ENCODE peak calls at places on chromosomes 13 and 19, in nine cellular contexts. One of them, this sample, is unnamed.

GRCh38 chr19:54415208-54415900 is at the start of gene TTYH1:
- ATAC-seq in HepG2: peak; percentile 29
- ATAC-seq in Panc1: no peak
- ATAC-seq in CD8-positive, alpha-beta T cell: peak; percentile 96
- ATAC-seq in HCT116: peak; percentile 89
- ATAC-seq in mucosa of descending colon: peak; percentile 32
- ATAC-seq in left lung: no peak
- ATAC-seq in right lobe of liver: no peak
- ATAC-seq in heart right ventricle: no peak
- ATAC-seq in this sample: no peak

GRCh38 chr13:102318233-102318632 is 83.6 kb downstream of the FGF14 start:
- ATAC-seq in heart right ventricle: peak; percentile 11
- ATAC-seq in right lobe of liver: no peak
- ATAC-seq in Panc1: no peak
- ATAC-seq in HepG2: no peak
- ATAC-seq in HCT116: no peak
- ATAC-seq in left lung: no peak
- ATAC-seq in CD8-positive, alpha-beta T cell: no peak
- ATAC-seq in mucosa of descending colon: no peak
- ATAC-seq in this sample: no peak

GRCh38 chr13:32134241-32134801 is 102.7 kb downstream of the FRY start:
- ATAC-seq in mucosa of descending colon: no peak
- ATAC-seq in CD8-positive, alpha-beta T cell: no peak
- ATAC-seq in left lung: no peak
- ATAC-seq in heart right ventricle: no peak
- ATAC-seq in right lobe of liver: no peak
- ATAC-seq in Panc1: no peak
- ATAC-seq in HCT116: no peak
- ATAC-seq in HepG2: no peak
- ATAC-seq in this sample: no peak

GRCh38 chr19:51274037-51274370 is 23.1 kb downstream of the SIGLECL1 start:
- ATAC-seq in CD8-positive, alpha-beta T cell: no peak
- ATAC-seq in Panc1: no peak
- ATAC-seq in heart right ventricle: no peak
- ATAC-seq in mucosa of descending colon: no peak
- ATAC-seq in HepG2: no peak
- ATAC-seq in HCT116: no peak
- ATAC-seq in left lung: no peak
- ATAC-seq in right lobe of liver: no peak
- ATAC-seq in this sample: no peak

GRCh38 chr13:104510422-104510821 is 1444.2 kb upstream of the SLC10A2 start:
- ATAC-seq in right lobe of liver: no peak
- ATAC-seq in HepG2: no peak
- ATAC-seq in CD8-positive, alpha-beta T cell: no peak
- ATAC-seq in left lung: no peak
- ATAC-seq in HCT116: no peak
- ATAC-seq in mucosa of descending colon: no peak
- ATAC-seq in Panc1: no peak
- ATAC-seq in heart right ventricle: no peak
- ATAC-seq in this sample: no peak

GRCh38 chr13:41985788-41986508 is 25.0 kb upstream of the VWA8 start:
- ATAC-seq in HepG2: no peak
- ATAC-seq in heart right ventricle: no peak
- ATAC-seq in right lobe of liver: no peak
- ATAC-seq in left lung: no peak
- ATAC-seq in HCT116: peak; percentile 63
- ATAC-seq in Panc1: no peak
- ATAC-seq in CD8-positive, alpha-beta T cell: no peak
- ATAC-seq in mucosa of descending colon: no peak
- ATAC-seq in this sample: no peak

GRCh38 chr19:47379398-47379938 is 30.4 kb downstream of the DHX34 start:
- ATAC-seq in Panc1: no peak
- ATAC-seq in HCT116: no peak
- ATAC-seq in left lung: no peak
- ATAC-seq in mucosa of descending colon: no peak
- ATAC-seq in heart right ventricle: no peak
- ATAC-seq in CD8-positive, alpha-beta T cell: no peak
- ATAC-seq in HepG2: no peak
- ATAC-seq in right lobe of liver: no peak
- ATAC-seq in this sample: no peak

GRCh38 chr13:103282571-103283450 is 216.6 kb upstream of the SLC10A2 start:
- ATAC-seq in HCT116: no peak
- ATAC-seq in mucosa of descending colon: peak; percentile 37
- ATAC-seq in Panc1: no peak
- ATAC-seq in HepG2: no peak
- ATAC-seq in CD8-positive, alpha-beta T cell: no peak
- ATAC-seq in left lung: peak; percentile 13
- ATAC-seq in heart right ventricle: peak; percentile 81
- ATAC-seq in right lobe of liver: no peak
- ATAC-seq in this sample: no peak

GRCh38 chr13:79044415-79044814 is 361.6 kb downstream of the RBM26 start:
- ATAC-seq in mucosa of descending colon: no peak
- ATAC-seq in heart right ventricle: no peak
- ATAC-seq in Panc1: no peak
- ATAC-seq in HepG2: no peak
- ATAC-seq in left lung: no peak
- ATAC-seq in CD8-positive, alpha-beta T cell: no peak
- ATAC-seq in HCT116: no peak
- ATAC-seq in right lobe of liver: no peak
- ATAC-seq in this sample: no peak

GRCh38 chr13:52809310-52809769 is 39.1 kb downstream of the PCDH8 start:
- ATAC-seq in HepG2: peak; percentile 97
- ATAC-seq in right lobe of liver: peak; percentile 96
- ATAC-seq in mucosa of descending colon: peak; percentile 95
- ATAC-seq in CD8-positive, alpha-beta T cell: peak; percentile 29
- ATAC-seq in HCT116: peak; percentile 99
- ATAC-seq in left lung: peak; percentile 92
- ATAC-seq in Panc1: peak; percentile 74
- ATAC-seq in heart right ventricle: peak; percentile 52
- ATAC-seq in this sample: no peak

GRCh38 chr13:33828431-33829129 is 10.6 kb downstream of the RFC3 start:
- ATAC-seq in left lung: no peak
- ATAC-seq in heart right ventricle: no peak
- ATAC-seq in HepG2: no peak
- ATAC-seq in mucosa of descending colon: no peak
- ATAC-seq in HCT116: no peak
- ATAC-seq in Panc1: no peak
- ATAC-seq in right lobe of liver: no peak
- ATAC-seq in CD8-positive, alpha-beta T cell: no peak
- ATAC-seq in this sample: no peak

GRCh38 chr13:21657538-21657937 is 13.3 kb upstream of the FGF9 start:
- ATAC-seq in left lung: peak; percentile 47
- ATAC-seq in Panc1: no peak
- ATAC-seq in HCT116: peak; percentile 90
- ATAC-seq in heart right ventricle: no peak
- ATAC-seq in mucosa of descending colon: peak; percentile 62
- ATAC-seq in HepG2: peak; percentile 45
- ATAC-seq in CD8-positive, alpha-beta T cell: no peak
- ATAC-seq in right lobe of liver: no peak
- ATAC-seq in this sample: no peak

GRCh38 chr19:10617409-10618121 is 7.8 kb upstream of the SLC44A2 start:
- ATAC-seq in left lung: peak; percentile 82
- ATAC-seq in HCT116: peak; percentile 22
- ATAC-seq in mucosa of descending colon: no peak
- ATAC-seq in CD8-positive, alpha-beta T cell: no peak
- ATAC-seq in HepG2: no peak
- ATAC-seq in heart right ventricle: no peak
- ATAC-seq in Panc1: peak; percentile 17
- ATAC-seq in right lobe of liver: peak; percentile 19
- ATAC-seq in this sample: no peak

GRCh38 chr13:35649162-35649561 is 172.7 kb upstream of the MAB21L1 start:
- ATAC-seq in Panc1: no peak
- ATAC-seq in CD8-positive, alpha-beta T cell: no peak
- ATAC-seq in right lobe of liver: no peak
- ATAC-seq in left lung: no peak
- ATAC-seq in mucosa of descending colon: no peak
- ATAC-seq in heart right ventricle: no peak
- ATAC-seq in HCT116: no peak
- ATAC-seq in HepG2: no peak
- ATAC-seq in this sample: no peak

GRCh38 chr19:34403784-34404108 is 453 bp upstream of the PDCD2L start:
- ATAC-seq in heart right ventricle: no peak
- ATAC-seq in mucosa of descending colon: no peak
- ATAC-seq in HCT116: peak; percentile 57
- ATAC-seq in CD8-positive, alpha-beta T cell: no peak
- ATAC-seq in HepG2: no peak
- ATAC-seq in right lobe of liver: no peak
- ATAC-seq in left lung: no peak
- ATAC-seq in Panc1: peak; percentile 37
- ATAC-seq in this sample: no peak

GRCh38 chr13:29254971-29255370 is 340.5 kb downstream of the SLC7A1 start:
- ATAC-seq in mucosa of descending colon: no peak
- ATAC-seq in HepG2: no peak
- ATAC-seq in heart right ventricle: no peak
- ATAC-seq in CD8-positive, alpha-beta T cell: no peak
- ATAC-seq in right lobe of liver: no peak
- ATAC-seq in left lung: no peak
- ATAC-seq in Panc1: no peak
- ATAC-seq in HCT116: no peak
- ATAC-seq in this sample: no peak

GRCh38 chr13:29266261-29266660 is 329.2 kb downstream of the SLC7A1 start:
- ATAC-seq in HepG2: no peak
- ATAC-seq in left lung: no peak
- ATAC-seq in Panc1: no peak
- ATAC-seq in right lobe of liver: no peak
- ATAC-seq in HCT116: no peak
- ATAC-seq in mucosa of descending colon: no peak
- ATAC-seq in CD8-positive, alpha-beta T cell: no peak
- ATAC-seq in heart right ventricle: no peak
- ATAC-seq in this sample: no peak

GRCh38 chr13:29255567-29255966 is 339.9 kb downstream of the SLC7A1 start:
- ATAC-seq in Panc1: no peak
- ATAC-seq in heart right ventricle: no peak
- ATAC-seq in HCT116: no peak
- ATAC-seq in mucosa of descending colon: no peak
- ATAC-seq in HepG2: no peak
- ATAC-seq in right lobe of liver: no peak
- ATAC-seq in CD8-positive, alpha-beta T cell: no peak
- ATAC-seq in left lung: no peak
- ATAC-seq in this sample: no peak

DNA sequence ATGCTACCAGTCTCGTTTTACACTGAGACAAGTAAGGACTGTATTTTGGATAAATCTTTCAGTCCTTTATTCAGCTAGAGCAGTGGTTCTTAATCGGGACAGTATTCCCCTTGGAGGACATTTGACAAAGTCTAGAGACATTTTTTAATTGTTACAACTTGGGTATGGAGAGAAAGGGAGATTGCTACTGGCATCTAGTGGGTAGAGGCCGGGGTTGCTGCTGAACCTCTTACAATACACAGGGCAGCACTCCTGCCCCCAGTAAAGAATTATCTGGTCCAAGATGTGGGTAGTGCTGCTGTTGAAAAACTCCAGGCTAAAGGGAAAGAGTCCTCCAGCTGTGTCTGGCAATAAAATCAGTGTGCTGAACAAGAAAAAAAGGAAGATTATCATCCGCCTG is 334.8 kb downstream of the SLC7A1 start:
- ATAC-seq in mucosa of descending colon: no peak
- ATAC-seq in heart right ventricle: peak; percentile 82
- ATAC-seq in HepG2: no peak
- ATAC-seq in right lobe of liver: peak; percentile 67
- ATAC-seq in left lung: no peak
- ATAC-seq in CD8-positive, alpha-beta T cell: no peak
- ATAC-seq in HCT116: no peak
- ATAC-seq in Panc1: no peak
- ATAC-seq in this sample: peak; percentile 69
- TF ChIP-seq CTCF in mucosa of descending colon: no peak
- TF ChIP-seq CTCF in heart right ventricle: peak; percentile 56
- TF ChIP-seq CTCF in HepG2: no peak
- TF ChIP-seq CTCF in right lobe of liver: peak; percentile 39
- TF ChIP-seq CTCF in left lung: no peak
- TF ChIP-seq CTCF in CD8-positive, alpha-beta T cell: no peak
- TF ChIP-seq CTCF in HCT116: peak; percentile 13
- TF ChIP-seq CTCF in Panc1: peak; percentile 29
- TF ChIP-seq CTCF in this sample: peak; percentile 49

GRCh38 chr19:13002389-13002898 is 7.2 kb downstream of the NFIX start:
- ATAC-seq in right lobe of liver: peak; percentile 51
- ATAC-seq in left lung: peak; percentile 29
- ATAC-seq in heart right ventricle: peak; percentile 58
- ATAC-seq in CD8-positive, alpha-beta T cell: no peak
- ATAC-seq in mucosa of descending colon: no peak
- ATAC-seq in HepG2: no peak
- ATAC-seq in HCT116: no peak
- ATAC-seq in Panc1: no peak
- ATAC-seq in this sample: peak; percentile 60
- H3K4me3 ChIP-seq in right lobe of liver: peak overlapping the region; percentile 4
- H3K4me3 ChIP-seq in left lung: no peak overlapping the region
- H3K4me3 ChIP-seq in heart right ventricle: peak overlapping the region; percentile 43
- H3K4me3 ChIP-seq in CD8-positive, alpha-beta T cell: no peak overlapping the region
- H3K4me3 ChIP-seq in mucosa of descending colon: no peak overlapping the region
- H3K4me3 ChIP-seq in HepG2: no peak overlapping the region
- H3K4me3 ChIP-seq in HCT116: no peak overlapping the region
- H3K4me3 ChIP-seq in Panc1: no peak overlapping the region
- H3K4me3 ChIP-seq in this sample: peak overlapping the region; percentile 34

GRCh38 chr19:18419195-18419698 is at the start of gene SSBP4:
- ATAC-seq in left lung: peak; percentile 22
- ATAC-seq in Panc1: peak; percentile 22
- ATAC-seq in HepG2: peak; percentile 23
- ATAC-seq in right lobe of liver: peak; percentile 46
- ATAC-seq in CD8-positive, alpha-beta T cell: peak; percentile 50
- ATAC-seq in HCT116: peak; percentile 12
- ATAC-seq in mucosa of descending colon: peak; percentile 69
- ATAC-seq in heart right ventricle: peak; percentile 30
- ATAC-seq in this sample: peak; percentile 35
- TF ChIP-seq CTCF in left lung: peak; percentile 22
- TF ChIP-seq CTCF in Panc1: no peak
- TF ChIP-seq CTCF in HepG2: peak; percentile 34
- TF ChIP-seq CTCF in right lobe of liver: peak; percentile 21
- TF ChIP-seq CTCF in CD8-positive, alpha-beta T cell: no peak
- TF ChIP-seq CTCF in HCT116: no peak
- TF ChIP-seq CTCF in mucosa of descending colon: peak; percentile 28
- TF ChIP-seq CTCF in heart right ventricle: peak; percentile 37
- TF ChIP-seq CTCF in this sample: peak; percentile 51

GRCh38 chr19:17860331-17860992 is 752 bp downstream of the RPL18A start:
- ATAC-seq in HepG2: no peak
- ATAC-seq in CD8-positive, alpha-beta T cell: no peak
- ATAC-seq in HCT116: no peak
- ATAC-seq in left lung: no peak
- ATAC-seq in Panc1: no peak
- ATAC-seq in mucosa of descending colon: no peak
- ATAC-seq in right lobe of liver: no peak
- ATAC-seq in heart right ventricle: no peak
- ATAC-seq in this sample: no peak

GRCh38 chr19:17862711-17863519 is 3.2 kb downstream of the RPL18A start:
- ATAC-seq in CD8-positive, alpha-beta T cell: no peak
- ATAC-seq in Panc1: no peak
- ATAC-seq in HCT116: no peak
- ATAC-seq in right lobe of liver: no peak
- ATAC-seq in left lung: no peak
- ATAC-seq in HepG2: no peak
- ATAC-seq in heart right ventricle: no peak
- ATAC-seq in mucosa of descending colon: no peak
- ATAC-seq in this sample: no peak

GRCh38 chr19:17860993-17861360 is 1.3 kb downstream of the RPL18A start:
- ATAC-seq in HCT116: no peak
- ATAC-seq in heart right ventricle: no peak
- ATAC-seq in right lobe of liver: no peak
- ATAC-seq in CD8-positive, alpha-beta T cell: no peak
- ATAC-seq in mucosa of descending colon: no peak
- ATAC-seq in HepG2: no peak
- ATAC-seq in left lung: no peak
- ATAC-seq in Panc1: no peak
- ATAC-seq in this sample: no peak

GRCh38 chr19:17863520-17864182 is 3.9 kb downstream of the RPL18A start:
- ATAC-seq in right lobe of liver: no peak
- ATAC-seq in HepG2: no peak
- ATAC-seq in heart right ventricle: no peak
- ATAC-seq in left lung: no peak
- ATAC-seq in mucosa of descending colon: no peak
- ATAC-seq in Panc1: no peak
- ATAC-seq in CD8-positive, alpha-beta T cell: no peak
- ATAC-seq in HCT116: no peak
- ATAC-seq in this sample: no peak

GRCh38 chr19:17861542-17862402 is 2.1 kb downstream of the RPL18A start:
- ATAC-seq in right lobe of liver: no peak
- ATAC-seq in Panc1: no peak
- ATAC-seq in HepG2: no peak
- ATAC-seq in HCT116: no peak
- ATAC-seq in mucosa of descending colon: no peak
- ATAC-seq in heart right ventricle: no peak
- ATAC-seq in CD8-positive, alpha-beta T cell: no peak
- ATAC-seq in left lung: no peak
- ATAC-seq in this sample: no peak
- H3K4me3 ChIP-seq in right lobe of liver: no peak overlapping the region
- H3K4me3 ChIP-seq in Panc1: peak overlapping the region; percentile 99
- H3K4me3 ChIP-seq in HepG2: peak overlapping the region; percentile 91
- H3K4me3 ChIP-seq in HCT116: peak overlapping the region; percentile 93
- H3K4me3 ChIP-seq in mucosa of descending colon: no peak overlapping the region
- H3K4me3 ChIP-seq in heart right ventricle: no peak overlapping the region
- H3K4me3 ChIP-seq in CD8-positive, alpha-beta T cell: no peak overlapping the region
- H3K4me3 ChIP-seq in left lung: peak overlapping the region; percentile 100
- H3K4me3 ChIP-seq in this sample: peak overlapping the region; percentile 98

This sample was measured in gastroesophageal sphincter.